ENCODE peak calls at places on chromosomes 5 and 9, in ten cellular contexts. S is BE2C, F is foreskin fibroblast, R is hepatocyte, K is GM06990, B is endodermal cell, L is kidney epithelial cell, D is HFF-Myc, Q is esophagus squamous epithelium, A is HepG2. J is an unnamed sample.

GRCh38 chr5:79235222-79235577 is 731 bp upstream of the JMY start:
- DNase-seq in S (no peak), Q (no peak), L (no peak), B (no peak), R (peak; percentile 39), A (peak; percentile 75), D (no peak), F (no peak), K (peak; percentile 48), J (no peak)

GRCh38 chr5:167049043-167049663 is 1242.3 kb upstream of the WWC1 start:
- DNase-seq in D (peak; percentile 3), K (no peak), Q (no peak), L (peak; percentile 32), B (peak; percentile 61), S (peak; percentile 50), F (no peak), R (peak; percentile 74), A (peak; percentile 21), J (no peak)

GRCh38 chr5:174720066-174720611 is 4.2 kb upstream of the MSX2 start:
- DNase-seq in F (no peak), D (no peak), L (no peak), A (no peak), Q (no peak), K (no peak), R (no peak), B (peak; percentile 90), S (no peak), J (no peak)

GRCh38 chr5:21806943-21807342 is 1046.2 kb downstream of the CDH12 start:
- DNase-seq in Q (no peak), D (no peak), L (no peak), B (no peak), R (no peak), K (no peak), A (no peak), S (no peak), F (no peak), J (no peak)

GRCh38 chr9:98154678-98155077 is 35.7 kb upstream of the TRIM14 start:
- DNase-seq in R (no peak), L (no peak), A (no peak), K (no peak), S (no peak), B (no peak), D (no peak), F (no peak), Q (no peak), J (no peak)

GRCh38 chr5:38845555-38846378 is at the start of gene OSMR:
- DNase-seq in Q (peak; percentile 35), K (no peak), F (peak; percentile 99), R (peak; percentile 89), L (peak; percentile 90), S (no peak), B (peak; percentile 87), D (peak; percentile 63), A (peak; percentile 84), J (peak; percentile 97)

GRCh38 chr5:77627869-77628674 is 10.4 kb downstream of the OTP start:
- DNase-seq in S (no peak), F (no peak), K (no peak), B (peak; percentile 81), R (no peak), D (no peak), A (no peak), L (no peak), Q (no peak), J (no peak)

GRCh38 chr5:6728011-6728794 is 15.0 kb downstream of the TENT4A start:
- DNase-seq in Q (no peak), L (no peak), A (no peak), D (no peak), S (peak; percentile 71), R (no peak), B (no peak), K (peak; percentile 78), F (no peak), J (no peak)

GRCh38 chr9:95157491-95158151 is 159.9 kb downstream of the FANCC start:
- DNase-seq in F (peak; percentile 80), R (peak; percentile 79), S (peak; percentile 80), D (peak; percentile 94), Q (no peak), K (peak; percentile 50), L (no peak), B (no peak), A (peak; percentile 57), J (peak; percentile 87)

GRCh38 chr9:93648836-93649235 is 72.5 kb downstream of the PHF2 start:
- DNase-seq in D (no peak), K (no peak), F (no peak), B (no peak), A (no peak), S (peak; percentile 5), L (no peak), Q (no peak), R (no peak), J (no peak)

GRCh38 chr5:173328896-173329369 is 719 bp upstream of the STC2 start:
- DNase-seq in D (no peak), R (peak; percentile 81), F (peak; percentile 87), K (peak; percentile 44), B (peak; percentile 90), S (no peak), A (peak; percentile 64), L (peak; percentile 39), Q (no peak), J (no peak)

GRCh38 chr9:79681576-79681975 is 109.8 kb downstream of the TLE4 start:
- DNase-seq in Q (no peak), R (no peak), F (no peak), D (no peak), L (no peak), A (no peak), B (no peak), S (no peak), K (no peak), J (no peak)

GRCh38 chr9:137390553-137391410 is 32.2 kb downstream of the EXD3 start:
- DNase-seq in R (no peak), K (no peak), F (peak; percentile 12), B (no peak), Q (no peak), L (no peak), D (no peak), A (no peak), S (no peak), J (no peak)

GRCh38 chr9:128607642-128608350 is 48.9 kb downstream of the DYNC2I2 start:
- DNase-seq in F (peak; percentile 14), S (no peak), B (no peak), K (no peak), D (no peak), L (no peak), R (no peak), A (no peak), Q (no peak), J (no peak)

GRCh38 chr9:108535526-108535925 is 320.3 kb downstream of the ACTL7B start:
- DNase-seq in B (peak; percentile 66), K (no peak), R (no peak), S (peak; percentile 45), A (peak; percentile 9), Q (no peak), D (no peak), F (no peak), L (no peak), J (no peak)

GRCh38 chr9:94921072-94921471 is 194.6 kb downstream of the AOPEP start:
- DNase-seq in R (peak; percentile 49), L (peak; percentile 71), F (peak; percentile 56), K (no peak), Q (no peak), B (peak; percentile 46), S (peak; percentile 49), D (no peak), A (no peak), J (no peak)

GRCh38 chr9:111356567-111357244 is 26.7 kb upstream of the OR2K2 start:
- DNase-seq in Q (no peak), A (no peak), R (peak; percentile 37), D (peak; percentile 70), K (no peak), L (peak; percentile 87), F (peak; percentile 79), S (no peak), B (no peak), J (peak; percentile 76)

GRCh38 chr5:60700347-60700815 is 415 bp upstream of the DEPDC1B start:
- DNase-seq in A (peak; percentile 27), K (no peak), Q (no peak), B (no peak), L (no peak), R (no peak), F (no peak), S (peak; percentile 10), D (no peak), J (no peak)

GRCh38 chr9:105912868-105913516 is 218.7 kb downstream of the TMEM38B start:
- DNase-seq in A (no peak), Q (no peak), L (no peak), F (no peak), K (no peak), S (no peak), R (peak; percentile 40), B (peak; percentile 64), D (no peak), J (no peak)

GRCh38 chr5:176534640-176535039 is 2.6 kb downstream of the RNF44 start:
- DNase-seq in F (no peak), K (no peak), S (no peak), B (peak; percentile 46), L (no peak), D (no peak), Q (no peak), R (no peak), A (no peak), J (no peak)
- H3K4me3 ChIP-seq in F (no peak overlapping the region), K (peak overlapping the region; percentile 67), S (peak overlapping the region; percentile 99), B (peak overlapping the region; percentile 99), L (no peak overlapping the region), D (peak overlapping the region; percentile 95), Q (peak overlapping the region; percentile 88), R (no peak overlapping the region), A (peak overlapping the region; percentile 22), J (peak overlapping the region; percentile 13)

GRCh38 chr9:34010979-34011378 is 37.7 kb downstream of the UBAP2 start:
- DNase-seq in D (peak; percentile 1), K (no peak), A (peak; percentile 3), F (no peak), S (peak; percentile 29), R (peak; percentile 11), L (no peak), Q (no peak), B (no peak), J (no peak)
- TF ChIP-seq CTCF in D (peak; percentile 28), K (peak; percentile 28), A (no peak), F (no peak), S (peak; percentile 45), R (peak; percentile 30), L (no peak), Q (peak; percentile 40), B (peak; percentile 51), J (peak; percentile 44)

DNA sequence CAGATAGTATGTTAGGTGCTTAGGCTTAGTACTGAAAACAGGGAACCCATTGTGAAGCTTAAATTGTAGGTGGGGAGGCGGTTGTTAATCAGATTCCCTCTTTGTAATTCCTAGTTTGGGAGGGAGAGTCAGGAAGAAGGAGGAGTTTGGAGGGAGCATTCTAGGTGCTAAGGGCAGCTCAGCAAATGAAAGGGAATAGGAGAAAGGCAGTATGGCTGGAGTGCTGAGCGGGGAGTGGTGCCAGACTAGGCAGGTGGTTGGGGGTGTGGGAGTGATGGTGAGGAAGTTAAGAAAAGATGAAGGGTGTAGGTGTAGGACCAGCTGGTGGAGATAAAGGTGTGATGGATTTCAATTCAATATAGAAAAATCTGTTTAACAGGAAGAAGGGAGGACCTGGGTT is 11.1 kb upstream of the GARNL3 start:
- DNase-seq in B (peak; percentile 68), D (no peak), S (no peak), L (no peak), F (no peak), Q (no peak), A (no peak), K (no peak), R (no peak), J (no peak)
- H3K4me3 ChIP-seq in B (no peak overlapping the region), D (no peak overlapping the region), S (no peak overlapping the region), L (no peak overlapping the region), F (no peak overlapping the region), Q (no peak overlapping the region), A (no peak overlapping the region), K (no peak overlapping the region), R (no peak overlapping the region), J (no peak overlapping the region)

GRCh38 chr5:14277407-14278320 is 134.5 kb downstream of the TRIO start:
- DNase-seq in D (no peak), L (no peak), R (no peak), F (no peak), S (no peak), K (no peak), B (no peak), Q (no peak), A (no peak), J (no peak)
- TF ChIP-seq CTCF in D (no peak), L (no peak), R (no peak), F (no peak), S (no peak), K (peak; percentile 16), B (no peak), Q (no peak), A (no peak), J (no peak)